ENCODE peak calls at places on chromosomes 4 and X, in five cellular contexts. F is tibial artery, X is OCI-LY7, L is hippocampal formation, W is lung. N is an unnamed sample.

GRCh38 chr4:57205580-57205979 is 95.4 kb upstream of the IGFBP7 start:
- DNase-seq in X (no peak), F (no peak), L (no peak), W (no peak), N (no peak)

GRCh38 chr4:1172228-1172851 is at the start of gene SPON2:
- DNase-seq in W (no peak), X (no peak), L (no peak), F (peak; percentile 54), N (no peak)

GRCh38 chrX:140767646-140768045 is 58.1 kb downstream of the LINC00632 start:
- DNase-seq in F (no peak), L (no peak), X (no peak), W (no peak), N (no peak)

GRCh38 chr4:53044651-53044960 is 182.5 kb downstream of the RASL11B start:
- DNase-seq in W (no peak), X (no peak), F (no peak), L (no peak), N (no peak)

GRCh38 chr4:7121174-7121573 is 53.3 kb upstream of the GRPEL1 start:
- DNase-seq in L (no peak), X (no peak), F (peak; percentile 38), W (no peak), N (no peak)

GRCh38 chr4:113682730-113683129 is 78.8 kb downstream of the CAMK2D start:
- DNase-seq in F (no peak), X (no peak), L (no peak), W (no peak), N (peak; percentile 32)

GRCh38 chr4:169397762-169398161 is 127.0 kb upstream of the SH3RF1 start:
- DNase-seq in L (no peak), X (no peak), F (no peak), W (no peak), N (peak; percentile 68)

GRCh38 chr4:16082038-16082423 is 1.8 kb downstream of the PROM1 start:
- DNase-seq in F (no peak), W (no peak), X (no peak), L (no peak), N (no peak)

GRCh38 chrX:109184506-109185139 is 297.3 kb downstream of the GUCY2F start:
- DNase-seq in L (no peak), F (no peak), W (no peak), X (no peak), N (no peak)

GRCh38 chrX:97594825-97595224 is 711.1 kb downstream of the RPA4 start:
- DNase-seq in W (no peak), L (no peak), X (no peak), F (no peak), N (no peak)

GRCh38 chr4:186449954-186450353 is 105.4 kb downstream of the MTNR1A start:
- DNase-seq in W (no peak), X (no peak), F (no peak), L (no peak), N (no peak)

GRCh38 chr4:142265536-142265935 is 580.6 kb downstream of the INPP4B start:
- DNase-seq in F (no peak), L (no peak), W (no peak), X (no peak), N (peak; percentile 50)

GRCh38 chr4:176758731-176759130 is 34.0 kb downstream of the VEGFC start:
- DNase-seq in X (no peak), F (no peak), W (no peak), L (no peak), N (no peak)

N was measured in mammary epithelial cell.